ENCODE peak calls at places on chromosomes 7 and 10, in six cellular contexts. T is NCI-H748 treated with DMSO at 0.1 percent for 48 hours, E is NCI-H1694 treated with DMSO at 0.1 percent for 48 hours, R is kidney, U is MM.1S, K is ACHN. B is an unnamed sample.

GRCh38 chr10:86242761-86243160 is 123.8 kb downstream of the GRID1 start:
- DNase-seq in T (no peak), U (no peak), K (no peak), R (peak), E (no peak), B (no peak)

GRCh38 chr10:35246770-35247343 is 89.5 kb upstream of the CCNY start:
- DNase-seq in K (no peak), U (no peak), R (no peak), E (no peak), T (no peak), B (no peak)

GRCh38 chr10:85789125-85789524 is 577.5 kb downstream of the GRID1 start:
- DNase-seq in U (no peak), T (no peak), R (no peak), K (no peak), E (no peak), B (no peak)

GRCh38 chr10:119103687-119104652 is at the start of gene DENND10:
- DNase-seq in T (peak), E (no peak), R (peak), U (peak), K (peak), B (peak)

GRCh38 chr10:83542774-83543291 is 596.5 kb upstream of the GHITM start:
- DNase-seq in T (no peak), K (no peak), U (peak), R (no peak), E (no peak), B (no peak)

GRCh38 chr7:92295391-92295790 is 49.6 kb downstream of the ANKIB1 start:
- DNase-seq in K (no peak), U (no peak), T (no peak), E (no peak), R (no peak), B (no peak)

GRCh38 chr7:156185076-156185475 is 372.8 kb upstream of the SHH start:
- DNase-seq in U (no peak), K (no peak), E (no peak), R (no peak), T (no peak), B (no peak)

GRCh38 chr7:516606-517456 is 2.8 kb downstream of the PDGFA start:
- DNase-seq in E (no peak), T (no peak), U (no peak), K (peak), R (peak), B (peak)

B was measured in Caco-2.